ENCODE peak calls at places on chromosomes 5 and 9, in ten cellular contexts. One of them, this sample, is unnamed.

GRCh38 chr5:79243224-79243623 is 7.3 kb downstream of the JMY start:
- DNase-seq in transverse colon: no peak
- DNase-seq in uterus: no peak
- DNase-seq in HepG2: no peak
- DNase-seq in heart right ventricle: no peak
- DNase-seq in foreskin fibroblast: no peak
- DNase-seq in natural killer cell: no peak
- DNase-seq in stomach: no peak
- DNase-seq in glutamatergic neuron: no peak
- DNase-seq in CD4-positive, alpha-beta T cell: no peak
- DNase-seq in this sample: no peak

GRCh38 chr5:168295574-168296201 is 4.2 kb downstream of the WWC1 start:
- DNase-seq in transverse colon: no peak
- DNase-seq in uterus: no peak
- DNase-seq in HepG2: no peak
- DNase-seq in heart right ventricle: no peak
- DNase-seq in foreskin fibroblast: peak; percentile 60
- DNase-seq in natural killer cell: no peak
- DNase-seq in stomach: peak; percentile 71
- DNase-seq in glutamatergic neuron: no peak
- DNase-seq in CD4-positive, alpha-beta T cell: no peak
- DNase-seq in this sample: peak; percentile 62

GRCh38 chr9:34098307-34098706 is 28.2 kb downstream of the DCAF12 start:
- DNase-seq in transverse colon: no peak
- DNase-seq in uterus: no peak
- DNase-seq in HepG2: no peak
- DNase-seq in heart right ventricle: no peak
- DNase-seq in foreskin fibroblast: no peak
- DNase-seq in natural killer cell: no peak
- DNase-seq in stomach: no peak
- DNase-seq in glutamatergic neuron: peak; percentile 49
- DNase-seq in CD4-positive, alpha-beta T cell: no peak
- DNase-seq in this sample: no peak

GRCh38 chr9:123654218-123654617 is 275.7 kb downstream of the DENND1A start:
- DNase-seq in transverse colon: no peak
- DNase-seq in uterus: no peak
- DNase-seq in HepG2: no peak
- DNase-seq in heart right ventricle: no peak
- DNase-seq in foreskin fibroblast: no peak
- DNase-seq in natural killer cell: no peak
- DNase-seq in stomach: no peak
- DNase-seq in glutamatergic neuron: no peak
- DNase-seq in CD4-positive, alpha-beta T cell: no peak
- DNase-seq in this sample: no peak

GRCh38 chr5:176748967-176749935 is 61.1 kb upstream of the UNC5A start:
- DNase-seq in transverse colon: no peak
- DNase-seq in uterus: no peak
- DNase-seq in HepG2: no peak
- DNase-seq in heart right ventricle: no peak
- DNase-seq in foreskin fibroblast: no peak
- DNase-seq in natural killer cell: peak; percentile 7
- DNase-seq in stomach: no peak
- DNase-seq in glutamatergic neuron: no peak
- DNase-seq in CD4-positive, alpha-beta T cell: no peak
- DNase-seq in this sample: no peak

GRCh38 chr5:95984287-95984938 is 22.8 kb upstream of the ELL2 start:
- DNase-seq in transverse colon: no peak
- DNase-seq in uterus: no peak
- DNase-seq in HepG2: no peak
- DNase-seq in heart right ventricle: no peak
- DNase-seq in foreskin fibroblast: peak; percentile 31
- DNase-seq in natural killer cell: no peak
- DNase-seq in stomach: no peak
- DNase-seq in glutamatergic neuron: no peak
- DNase-seq in CD4-positive, alpha-beta T cell: no peak
- DNase-seq in this sample: no peak

GRCh38 chr9:32524558-32525461 is 1.2 kb downstream of the RIGI start:
- DNase-seq in transverse colon: no peak
- DNase-seq in uterus: no peak
- DNase-seq in HepG2: peak; percentile 18
- DNase-seq in heart right ventricle: no peak
- DNase-seq in foreskin fibroblast: no peak
- DNase-seq in natural killer cell: no peak
- DNase-seq in stomach: peak; percentile 71
- DNase-seq in glutamatergic neuron: no peak
- DNase-seq in CD4-positive, alpha-beta T cell: no peak
- DNase-seq in this sample: no peak

GRCh38 chr9:36154213-36154952 is 14.8 kb upstream of the CCIN start:
- DNase-seq in transverse colon: no peak
- DNase-seq in uterus: peak; percentile 77
- DNase-seq in HepG2: no peak
- DNase-seq in heart right ventricle: peak; percentile 52
- DNase-seq in foreskin fibroblast: peak; percentile 58
- DNase-seq in natural killer cell: no peak
- DNase-seq in stomach: no peak
- DNase-seq in glutamatergic neuron: no peak
- DNase-seq in CD4-positive, alpha-beta T cell: no peak
- DNase-seq in this sample: peak; percentile 26

GRCh38 chr9:124009835-124010226 is 1.7 kb upstream of the LHX2 start:
- DNase-seq in transverse colon: no peak
- DNase-seq in uterus: no peak
- DNase-seq in HepG2: no peak
- DNase-seq in heart right ventricle: no peak
- DNase-seq in foreskin fibroblast: no peak
- DNase-seq in natural killer cell: no peak
- DNase-seq in stomach: no peak
- DNase-seq in glutamatergic neuron: no peak
- DNase-seq in CD4-positive, alpha-beta T cell: no peak
- DNase-seq in this sample: no peak

GRCh38 chr9:129671519-129671918 is 6.1 kb downstream of the PRRX2 start:
- DNase-seq in transverse colon: no peak
- DNase-seq in uterus: no peak
- DNase-seq in HepG2: no peak
- DNase-seq in heart right ventricle: no peak
- DNase-seq in foreskin fibroblast: no peak
- DNase-seq in natural killer cell: no peak
- DNase-seq in stomach: no peak
- DNase-seq in glutamatergic neuron: no peak
- DNase-seq in CD4-positive, alpha-beta T cell: no peak
- DNase-seq in this sample: no peak

GRCh38 chr9:129569506-129570449 is 51.1 kb downstream of the C9orf50 start:
- DNase-seq in transverse colon: no peak
- DNase-seq in uterus: no peak
- DNase-seq in HepG2: peak; percentile 56
- DNase-seq in heart right ventricle: no peak
- DNase-seq in foreskin fibroblast: no peak
- DNase-seq in natural killer cell: no peak
- DNase-seq in stomach: peak; percentile 37
- DNase-seq in glutamatergic neuron: no peak
- DNase-seq in CD4-positive, alpha-beta T cell: no peak
- DNase-seq in this sample: no peak

GRCh38 chr5:74838262-74838661 is 27.9 kb downstream of the FAM169A start:
- DNase-seq in transverse colon: no peak
- DNase-seq in uterus: no peak
- DNase-seq in HepG2: no peak
- DNase-seq in heart right ventricle: no peak
- DNase-seq in foreskin fibroblast: no peak
- DNase-seq in natural killer cell: no peak
- DNase-seq in stomach: no peak
- DNase-seq in glutamatergic neuron: no peak
- DNase-seq in CD4-positive, alpha-beta T cell: no peak
- DNase-seq in this sample: no peak
- TF ChIP-seq CTCF in transverse colon: no peak
- TF ChIP-seq CTCF in uterus: no peak
- TF ChIP-seq CTCF in HepG2: no peak
- TF ChIP-seq CTCF in heart right ventricle: no peak
- TF ChIP-seq CTCF in foreskin fibroblast: no peak
- TF ChIP-seq CTCF in natural killer cell: no peak
- TF ChIP-seq CTCF in stomach: no peak
- TF ChIP-seq CTCF in glutamatergic neuron: no peak
- TF ChIP-seq CTCF in CD4-positive, alpha-beta T cell: no peak
- TF ChIP-seq CTCF in this sample: no peak

DNA sequence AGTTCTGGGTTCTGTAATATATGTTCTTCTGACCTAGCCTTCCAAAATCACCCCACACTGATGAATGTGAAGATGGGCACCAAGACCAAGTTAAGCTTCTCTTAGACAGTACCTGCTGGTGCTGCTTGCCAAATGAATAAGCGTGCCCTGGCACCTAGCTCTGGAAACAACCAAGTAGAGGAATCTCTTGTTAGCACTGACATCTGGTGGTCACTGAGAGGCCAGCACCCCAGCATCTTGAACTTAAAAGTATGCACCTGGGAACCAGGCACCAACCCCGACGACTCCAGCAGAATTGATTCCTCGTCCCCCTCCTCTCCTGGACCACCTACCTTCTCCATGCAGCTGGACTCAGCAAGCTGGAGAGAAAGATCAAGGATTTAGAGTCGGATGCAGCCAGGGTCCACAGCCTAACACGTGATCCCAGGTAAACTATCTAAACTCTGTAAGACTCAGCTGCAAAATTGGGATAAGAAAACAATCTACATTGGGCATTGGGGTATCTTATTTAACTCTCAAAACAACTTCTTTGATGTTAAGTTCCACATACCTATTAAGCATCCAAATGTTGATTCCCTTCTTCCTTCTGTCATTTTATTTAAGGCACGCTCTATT is 89.8 kb downstream of the SLC1A3 start:
- DNase-seq in transverse colon: peak; percentile 35
- DNase-seq in uterus: peak; percentile 19
- DNase-seq in HepG2: peak; percentile 26
- DNase-seq in heart right ventricle: peak; percentile 42
- DNase-seq in foreskin fibroblast: peak; percentile 46
- DNase-seq in natural killer cell: no peak
- DNase-seq in stomach: peak; percentile 58
- DNase-seq in glutamatergic neuron: peak; percentile 57
- DNase-seq in CD4-positive, alpha-beta T cell: peak; percentile 5
- DNase-seq in this sample: peak; percentile 67
- TF ChIP-seq CTCF in transverse colon: peak; percentile 49
- TF ChIP-seq CTCF in uterus: peak; percentile 37
- TF ChIP-seq CTCF in HepG2: peak; percentile 73
- TF ChIP-seq CTCF in heart right ventricle: peak; percentile 44
- TF ChIP-seq CTCF in foreskin fibroblast: peak; percentile 82
- TF ChIP-seq CTCF in natural killer cell: peak; percentile 13
- TF ChIP-seq CTCF in stomach: peak; percentile 56
- TF ChIP-seq CTCF in glutamatergic neuron: peak; percentile 60
- TF ChIP-seq CTCF in CD4-positive, alpha-beta T cell: peak; percentile 63
- TF ChIP-seq CTCF in this sample: peak; percentile 71

GRCh38 chr5:135008981-135009735 is 24.9 kb downstream of the PITX1 start:
- DNase-seq in transverse colon: no peak
- DNase-seq in uterus: no peak
- DNase-seq in HepG2: no peak
- DNase-seq in heart right ventricle: no peak
- DNase-seq in foreskin fibroblast: no peak
- DNase-seq in natural killer cell: no peak
- DNase-seq in stomach: no peak
- DNase-seq in glutamatergic neuron: no peak
- DNase-seq in CD4-positive, alpha-beta T cell: no peak
- DNase-seq in this sample: no peak

GRCh38 chr5:135012033-135012588 is 21.9 kb downstream of the PITX1 start:
- DNase-seq in transverse colon: no peak
- DNase-seq in uterus: no peak
- DNase-seq in HepG2: no peak
- DNase-seq in heart right ventricle: no peak
- DNase-seq in foreskin fibroblast: no peak
- DNase-seq in natural killer cell: no peak
- DNase-seq in stomach: no peak
- DNase-seq in glutamatergic neuron: peak; percentile 3
- DNase-seq in CD4-positive, alpha-beta T cell: no peak
- DNase-seq in this sample: no peak

GRCh38 chr5:135009736-135010501 is 24.1 kb downstream of the PITX1 start:
- DNase-seq in transverse colon: no peak
- DNase-seq in uterus: no peak
- DNase-seq in HepG2: no peak
- DNase-seq in heart right ventricle: no peak
- DNase-seq in foreskin fibroblast: no peak
- DNase-seq in natural killer cell: no peak
- DNase-seq in stomach: no peak
- DNase-seq in glutamatergic neuron: no peak
- DNase-seq in CD4-positive, alpha-beta T cell: no peak
- DNase-seq in this sample: no peak

GRCh38 chr5:135011355-135012032 is 22.5 kb downstream of the PITX1 start:
- DNase-seq in transverse colon: no peak
- DNase-seq in uterus: no peak
- DNase-seq in HepG2: no peak
- DNase-seq in heart right ventricle: no peak
- DNase-seq in foreskin fibroblast: no peak
- DNase-seq in natural killer cell: no peak
- DNase-seq in stomach: peak; percentile 24
- DNase-seq in glutamatergic neuron: peak; percentile 5
- DNase-seq in CD4-positive, alpha-beta T cell: no peak
- DNase-seq in this sample: no peak

DNA sequence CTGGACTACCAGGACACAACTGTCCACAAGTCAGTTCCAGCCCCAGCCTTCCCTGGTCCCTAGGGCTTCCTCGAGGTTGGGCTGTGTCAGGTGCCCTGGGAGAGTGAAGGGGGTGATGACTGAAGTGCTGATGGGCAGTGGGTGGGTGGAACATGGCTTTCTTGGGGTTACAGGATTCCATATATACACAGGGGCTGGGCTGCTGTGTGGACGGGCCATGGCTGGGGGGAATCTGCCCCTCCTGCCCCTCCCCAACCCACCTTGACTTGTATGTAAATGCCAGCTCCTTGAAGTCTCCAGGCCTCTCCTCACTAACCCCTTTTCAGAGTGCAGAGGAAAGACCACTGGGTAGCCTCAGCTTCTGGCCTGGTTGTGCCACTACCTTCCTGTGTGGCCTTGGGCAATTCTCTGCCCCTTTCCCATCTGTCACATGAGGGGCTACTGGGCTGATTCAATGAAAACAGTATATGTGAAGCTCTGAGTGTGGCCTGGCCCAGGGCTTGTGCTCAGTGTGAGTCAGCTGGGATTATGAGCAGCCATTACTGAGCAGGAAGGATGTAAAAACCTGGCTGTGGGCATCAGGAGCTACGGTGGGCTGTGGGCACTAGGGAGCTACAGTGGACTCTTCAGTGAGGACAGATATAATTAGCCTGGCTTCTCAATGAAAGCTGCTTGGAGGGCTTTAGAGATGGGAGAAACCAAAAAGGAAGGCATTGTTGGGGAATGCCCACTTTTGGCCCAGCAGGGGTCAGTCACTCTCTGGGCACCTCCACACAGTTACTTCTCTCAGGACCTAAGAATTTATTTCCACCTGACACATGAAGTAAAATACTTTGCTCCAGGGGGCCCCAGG is 23.3 kb downstream of the PITX1 start:
- DNase-seq in transverse colon: no peak
- DNase-seq in uterus: no peak
- DNase-seq in HepG2: peak; percentile 18
- DNase-seq in heart right ventricle: no peak
- DNase-seq in foreskin fibroblast: no peak
- DNase-seq in natural killer cell: no peak
- DNase-seq in stomach: peak; percentile 24
- DNase-seq in glutamatergic neuron: no peak
- DNase-seq in CD4-positive, alpha-beta T cell: no peak
- DNase-seq in this sample: no peak
- TF ChIP-seq CTCF in transverse colon: peak; percentile 8
- TF ChIP-seq CTCF in uterus: no peak
- TF ChIP-seq CTCF in HepG2: peak; percentile 48
- TF ChIP-seq CTCF in heart right ventricle: no peak
- TF ChIP-seq CTCF in foreskin fibroblast: peak; percentile 13
- TF ChIP-seq CTCF in natural killer cell: no peak
- TF ChIP-seq CTCF in stomach: no peak
- TF ChIP-seq CTCF in glutamatergic neuron: no peak
- TF ChIP-seq CTCF in CD4-positive, alpha-beta T cell: no peak
- TF ChIP-seq CTCF in this sample: no peak

GRCh38 chr5:4295663-4296339 is 700.2 kb downstream of the IRX1 start:
- DNase-seq in transverse colon: no peak
- DNase-seq in uterus: no peak
- DNase-seq in HepG2: no peak
- DNase-seq in heart right ventricle: no peak
- DNase-seq in foreskin fibroblast: no peak
- DNase-seq in natural killer cell: no peak
- DNase-seq in stomach: no peak
- DNase-seq in glutamatergic neuron: peak; percentile 63
- DNase-seq in CD4-positive, alpha-beta T cell: no peak
- DNase-seq in this sample: peak; percentile 48
- TF ChIP-seq CTCF in transverse colon: peak; percentile 44
- TF ChIP-seq CTCF in uterus: no peak
- TF ChIP-seq CTCF in HepG2: peak; percentile 33
- TF ChIP-seq CTCF in heart right ventricle: peak; percentile 32
- TF ChIP-seq CTCF in foreskin fibroblast: no peak
- TF ChIP-seq CTCF in natural killer cell: peak; percentile 19
- TF ChIP-seq CTCF in stomach: no peak
- TF ChIP-seq CTCF in glutamatergic neuron: peak; percentile 86
- TF ChIP-seq CTCF in CD4-positive, alpha-beta T cell: no peak
- TF ChIP-seq CTCF in this sample: peak; percentile 61